ENCODE peak calls at places on chromosomes 11 and 22, in four cellular contexts. One of them, this sample, is unnamed.
A peak's percentile ranks its signal among the peaks of the same experiment; 100 is the strongest.

GRCh38 chr11:77193915-77194830 is 66.1 kb downstream of the MYO7A start:
- DNase-seq in K562: no peak
- DNase-seq in HL-60: no peak
- DNase-seq in GM12891: no peak
- DNase-seq in this sample: no peak

GRCh38 chr11:28899706-28900105 is 791.5 kb downstream of the METTL15 start:
- DNase-seq in K562: no peak
- DNase-seq in HL-60: no peak
- DNase-seq in GM12891: no peak
- DNase-seq in this sample: no peak

GRCh38 chr11:1728931-1729691 is 21.3 kb downstream of the IFITM10 start:
- DNase-seq in K562: no peak
- DNase-seq in HL-60: no peak
- DNase-seq in GM12891: no peak
- DNase-seq in this sample: no peak

GRCh38 chr11:118086913-118087768 is at the start of gene SMIM35:
- DNase-seq in K562: no peak
- DNase-seq in HL-60: no peak
- DNase-seq in GM12891: no peak
- DNase-seq in this sample: no peak

GRCh38 chr22:36329217-36330078 is 58.3 kb downstream of the MYH9 start:
- DNase-seq in K562: peak; percentile 56
- DNase-seq in HL-60: peak; percentile 81
- DNase-seq in GM12891: no peak
- DNase-seq in this sample: no peak

GRCh38 chr11:95108671-95109551 is 19.3 kb downstream of the ENDOD1 start:
- DNase-seq in K562: peak; percentile 70
- DNase-seq in HL-60: no peak
- DNase-seq in GM12891: no peak
- DNase-seq in this sample: no peak

GRCh38 chr22:24059121-24059520 is 48.0 kb downstream of the CABIN1 start:
- DNase-seq in K562: no peak
- DNase-seq in HL-60: no peak
- DNase-seq in GM12891: no peak
- DNase-seq in this sample: no peak

GRCh38 chr11:65298655-65299179 is 15.9 kb upstream of the CDC42EP2 start:
- DNase-seq in K562: no peak
- DNase-seq in HL-60: no peak
- DNase-seq in GM12891: no peak
- DNase-seq in this sample: no peak

GRCh38 chr11:68021167-68021787 is 9.2 kb upstream of the NDUFS8 start:
- DNase-seq in K562: no peak
- DNase-seq in HL-60: no peak
- DNase-seq in GM12891: no peak
- DNase-seq in this sample: no peak

GRCh38 chr11:12201016-12201985 is 90.9 kb downstream of the MICAL2 start:
- DNase-seq in K562: peak; percentile 90
- DNase-seq in HL-60: no peak
- DNase-seq in GM12891: no peak
- DNase-seq in this sample: no peak

GRCh38 chr11:86245369-86246292 is 1.1 kb downstream of the EED start:
- DNase-seq in K562: peak; percentile 33
- DNase-seq in HL-60: peak; percentile 71
- DNase-seq in GM12891: no peak
- DNase-seq in this sample: no peak

GRCh38 chr11:133930767-133931448 is 25.9 kb downstream of the IGSF9B start:
- DNase-seq in K562: peak; percentile 77
- DNase-seq in HL-60: no peak
- DNase-seq in GM12891: no peak
- DNase-seq in this sample: no peak

GRCh38 chr22:39431216-39431801 is 25.5 kb upstream of the MGAT3 start:
- DNase-seq in K562: no peak
- DNase-seq in HL-60: no peak
- DNase-seq in GM12891: no peak
- DNase-seq in this sample: no peak

GRCh38 chr22:46453006-46453828 is 84.2 kb downstream of the CELSR1 start:
- DNase-seq in K562: no peak
- DNase-seq in HL-60: no peak
- DNase-seq in GM12891: no peak
- DNase-seq in this sample: no peak

GRCh38 chr11:47659273-47659672 is 16.9 kb upstream of the MTCH2 start:
- DNase-seq in K562: no peak
- DNase-seq in HL-60: no peak
- DNase-seq in GM12891: no peak
- DNase-seq in this sample: no peak

GRCh38 chr11:6943131-6943530 is 16.9 kb downstream of the ZNF215 start:
- DNase-seq in K562: no peak
- DNase-seq in HL-60: no peak
- DNase-seq in GM12891: no peak
- DNase-seq in this sample: no peak

GRCh38 chr22:38132794-38133193 is 22.3 kb upstream of the BAIAP2L2 start:
- DNase-seq in K562: no peak
- DNase-seq in HL-60: no peak
- DNase-seq in GM12891: no peak
- DNase-seq in this sample: no peak

GRCh38 chr22:50014655-50015401 is 2.3 kb upstream of the IL17REL start:
- DNase-seq in K562: peak; percentile 65
- DNase-seq in HL-60: no peak
- DNase-seq in GM12891: peak; percentile 51
- DNase-seq in this sample: no peak

GRCh38 chr11:38392176-38392575 is 1794.1 kb upstream of the RAG2 start:
- DNase-seq in K562: no peak
- DNase-seq in HL-60: no peak
- DNase-seq in GM12891: no peak
- DNase-seq in this sample: no peak

GRCh38 chr11:86608251-86608799 is 64.1 kb downstream of the ME3 start:
- DNase-seq in K562: peak; percentile 74
- DNase-seq in HL-60: peak; percentile 43
- DNase-seq in GM12891: peak; percentile 14
- DNase-seq in this sample: peak; percentile 21

GRCh38 chr11:8262552-8263108 is 1.0 kb downstream of the LMO1 start:
- DNase-seq in K562: no peak
- DNase-seq in HL-60: no peak
- DNase-seq in GM12891: peak; percentile 63
- DNase-seq in this sample: no peak

GRCh38 chr11:8809185-8809584 is 101.8 kb upstream of the AKIP1 start:
- DNase-seq in K562: no peak
- DNase-seq in HL-60: no peak
- DNase-seq in GM12891: no peak
- DNase-seq in this sample: no peak

GRCh38 chr11:33691051-33691864 is 9.4 kb downstream of the C11orf91 start:
- DNase-seq in K562: no peak
- DNase-seq in HL-60: no peak
- DNase-seq in GM12891: no peak
- DNase-seq in this sample: no peak

GRCh38 chr11:120096756-120097191 is 41.1 kb downstream of the TRIM29 start:
- DNase-seq in K562: peak; percentile 38
- DNase-seq in HL-60: no peak
- DNase-seq in GM12891: no peak
- DNase-seq in this sample: no peak

GRCh38 chr22:35288116-35288515 is 11.6 kb upstream of the TOM1 start:
- DNase-seq in K562: no peak
- DNase-seq in HL-60: no peak
- DNase-seq in GM12891: no peak
- DNase-seq in this sample: no peak

GRCh38 chr11:77747381-77747969 is 73.0 kb downstream of the RSF1 start:
- DNase-seq in K562: no peak
- DNase-seq in HL-60: no peak
- DNase-seq in GM12891: no peak
- DNase-seq in this sample: no peak

GRCh38 chr22:49063040-49063329 is 764.7 kb downstream of the BRD1 start:
- DNase-seq in K562: no peak
- DNase-seq in HL-60: no peak
- DNase-seq in GM12891: no peak
- DNase-seq in this sample: no peak

GRCh38 chr22:26273011-26273675 is 103.9 kb downstream of the SEZ6L start:
- DNase-seq in K562: no peak
- DNase-seq in HL-60: no peak
- DNase-seq in GM12891: no peak
- DNase-seq in this sample: no peak

GRCh38 chr22:29254283-29254653 is 13.5 kb downstream of the RHBDD3 start:
- DNase-seq in K562: no peak
- DNase-seq in HL-60: no peak
- DNase-seq in GM12891: no peak
- DNase-seq in this sample: no peak

GRCh38 chr11:122097419-122098001 is 18.5 kb downstream of the BLID start:
- DNase-seq in K562: no peak
- DNase-seq in HL-60: no peak
- DNase-seq in GM12891: no peak
- DNase-seq in this sample: no peak

GRCh38 chr11:68312780-68313573 is 586 bp downstream of the LRP5 start:
- DNase-seq in K562: peak; percentile 84
- DNase-seq in HL-60: no peak
- DNase-seq in GM12891: peak; percentile 55
- DNase-seq in this sample: no peak

GRCh38 chr11:115674176-115674575 is 170.0 kb upstream of the CADM1 start:
- DNase-seq in K562: no peak
- DNase-seq in HL-60: no peak
- DNase-seq in GM12891: no peak
- DNase-seq in this sample: no peak
- TF ChIP-seq SPI1 in K562: no peak
- TF ChIP-seq SPI1 in HL-60: no peak
- TF ChIP-seq SPI1 in GM12891: no peak
- TF ChIP-seq SPI1 in this sample: no peak

GRCh38 chr11:69839516-69839915 is 20.3 kb upstream of the FGF3 start:
- DNase-seq in K562: no peak
- DNase-seq in HL-60: no peak
- DNase-seq in GM12891: no peak
- DNase-seq in this sample: no peak

GRCh38 chr11:69842746-69843528 is 23.7 kb upstream of the FGF3 start:
- DNase-seq in K562: no peak
- DNase-seq in HL-60: no peak
- DNase-seq in GM12891: no peak
- DNase-seq in this sample: no peak

GRCh38 chr11:69841170-69841858 is 22.1 kb upstream of the FGF3 start:
- DNase-seq in K562: no peak
- DNase-seq in HL-60: no peak
- DNase-seq in GM12891: no peak
- DNase-seq in this sample: no peak

GRCh38 chr11:69841859-69842698 is 22.9 kb upstream of the FGF3 start:
- DNase-seq in K562: peak; percentile 56
- DNase-seq in HL-60: no peak
- DNase-seq in GM12891: no peak
- DNase-seq in this sample: no peak

DNA sequence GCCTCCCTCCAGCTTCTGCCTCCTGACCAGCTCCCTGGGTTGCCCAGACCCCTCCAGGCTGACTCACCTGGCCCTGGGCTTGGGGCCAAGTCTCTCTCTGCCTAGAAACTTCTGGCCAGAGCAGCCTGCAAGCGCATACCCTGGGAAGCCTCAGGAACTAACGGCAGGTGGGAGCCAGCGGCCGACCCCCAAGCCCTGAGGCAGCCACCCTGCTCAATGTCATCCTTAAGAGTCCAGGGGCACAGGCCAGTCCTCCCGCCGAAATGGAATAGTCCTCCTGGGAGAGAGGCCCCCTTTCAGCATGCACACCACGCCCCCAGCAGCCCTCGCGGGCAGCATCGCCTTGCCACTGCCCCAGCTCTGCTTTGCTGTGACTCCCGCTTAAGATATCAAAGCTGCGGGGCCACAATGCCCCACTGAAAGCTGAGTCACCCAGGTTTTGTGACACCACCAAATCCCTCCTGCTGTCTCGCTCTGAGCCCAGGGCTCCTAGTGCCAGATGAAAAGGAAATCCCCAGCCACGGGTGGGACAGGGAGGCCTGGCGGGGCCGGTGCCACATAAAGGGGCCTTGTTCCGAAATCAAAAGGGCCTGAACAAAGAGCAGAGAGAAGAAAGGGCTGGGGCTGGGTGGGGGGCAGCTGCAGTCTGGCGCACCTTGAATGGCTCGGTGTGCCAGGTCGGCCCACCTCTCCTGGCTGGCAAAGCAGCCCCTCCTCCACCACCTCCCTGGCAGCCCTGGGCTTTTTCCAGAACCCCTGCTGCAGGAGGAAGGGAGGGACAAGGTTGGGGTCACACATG is 21.4 kb upstream of the FGF3 start:
- DNase-seq in K562: no peak
- DNase-seq in HL-60: no peak
- DNase-seq in GM12891: no peak
- DNase-seq in this sample: no peak
- TF ChIP-seq SPI1 in K562: no peak
- TF ChIP-seq SPI1 in HL-60: no peak
- TF ChIP-seq SPI1 in GM12891: no peak
- TF ChIP-seq SPI1 in this sample: no peak

DNA sequence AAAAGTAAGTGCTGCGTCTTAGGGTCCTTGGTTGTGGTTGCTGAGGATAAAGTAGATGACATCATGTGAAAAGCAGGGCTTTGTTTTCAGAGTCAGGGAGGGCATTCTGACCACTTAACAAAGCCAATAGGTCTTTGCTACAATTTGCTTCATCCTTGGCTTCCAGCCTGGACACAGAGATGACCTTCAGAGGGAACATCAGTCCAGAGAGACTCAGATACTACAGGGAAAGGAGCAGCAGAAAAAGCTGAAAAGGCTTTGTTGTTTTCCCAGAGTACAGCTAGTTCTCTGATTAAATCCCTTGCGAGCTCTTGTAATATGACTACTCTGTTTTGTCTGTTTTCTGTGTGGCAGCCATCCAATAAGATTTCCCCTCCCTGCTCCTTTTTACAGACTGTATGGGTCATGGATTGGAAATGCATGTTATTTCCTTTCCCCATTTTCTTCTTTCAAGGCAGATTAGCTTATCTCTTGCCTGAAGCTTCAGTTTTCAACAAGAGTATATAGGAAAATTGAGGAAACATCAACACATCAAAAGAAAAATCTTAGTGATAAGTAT is 31.9 kb downstream of the ATG13 start:
- DNase-seq in K562: no peak
- DNase-seq in HL-60: no peak
- DNase-seq in GM12891: no peak
- DNase-seq in this sample: no peak
- TF ChIP-seq SPI1 in K562: no peak
- TF ChIP-seq SPI1 in HL-60: no peak
- TF ChIP-seq SPI1 in GM12891: no peak
- TF ChIP-seq SPI1 in this sample: no peak

DNA sequence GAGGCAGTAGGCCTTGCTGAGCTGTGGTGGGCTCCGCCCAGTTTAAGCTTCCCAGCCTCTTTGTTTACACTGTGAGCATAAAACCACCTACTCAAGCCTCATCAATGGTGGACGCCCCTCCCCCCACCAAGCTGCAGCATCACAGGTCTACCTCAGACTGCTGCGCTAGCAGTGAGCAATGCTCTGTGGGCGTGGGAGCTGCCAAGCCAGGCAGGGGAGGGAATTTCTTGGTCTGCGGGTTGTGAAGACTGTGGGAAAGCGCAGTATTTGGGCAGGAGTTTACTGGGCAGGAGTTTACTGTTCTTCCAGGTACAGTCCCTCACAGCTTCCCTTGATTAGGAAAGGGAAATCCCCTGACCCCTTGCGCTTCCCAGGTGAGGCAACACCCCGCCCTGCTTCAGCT is 98.5 kb downstream of the SMCO4 start:
- DNase-seq in K562: no peak
- DNase-seq in HL-60: no peak
- DNase-seq in GM12891: no peak
- DNase-seq in this sample: no peak
- TF ChIP-seq SPI1 in K562: no peak
- TF ChIP-seq SPI1 in HL-60: no peak
- TF ChIP-seq SPI1 in GM12891: no peak
- TF ChIP-seq SPI1 in this sample: no peak

GRCh38 chr22:33438273-33438672 is 380.1 kb upstream of the SYN3 start:
- DNase-seq in K562: no peak
- DNase-seq in HL-60: no peak
- DNase-seq in GM12891: no peak
- DNase-seq in this sample: no peak
- TF ChIP-seq SPI1 in K562: no peak
- TF ChIP-seq SPI1 in HL-60: no peak
- TF ChIP-seq SPI1 in GM12891: no peak
- TF ChIP-seq SPI1 in this sample: no peak

This sample was measured in GM12878.